ENCODE peak calls at places on chromosomes 3 and 15, in five cellular contexts. R, J, A, C and D are unnamed samples.
A peak's percentile ranks its signal among the peaks of the same experiment; 100 is the strongest.

GRCh38 chr3:57252404-57252803 is 24.9 kb downstream of the APPL1 start:
- DNase-seq in J (no peak), A (no peak), R (no peak), C (no peak), D (no peak)

GRCh38 chr3:113819866-113820265 is 18.7 kb upstream of the GRAMD1C start:
- DNase-seq in J (no peak), A (no peak), C (no peak), R (no peak), D (no peak)

GRCh38 chr3:13480340-13481318 is 523 bp downstream of the HDAC11 start:
- DNase-seq in R (peak; percentile 50), C (peak; percentile 51), A (peak; percentile 47), J (no peak), D (peak; percentile 15)

GRCh38 chr15:40867200-40867599 is 6.8 kb downstream of the RHOV start:
- DNase-seq in J (no peak), R (no peak), A (no peak), C (no peak), D (no peak)

GRCh38 chr15:50355612-50355905 is 561 bp upstream of the GABPB1 start:
- DNase-seq in J (no peak), C (no peak), R (no peak), A (no peak), D (no peak)

GRCh38 chr3:5731100-5731499 is 543.6 kb downstream of the EDEM1 start:
- DNase-seq in C (no peak), R (no peak), J (no peak), A (no peak), D (no peak)

GRCh38 chr3:149969110-149969944 is 1.4 kb downstream of the PFN2 start:
- DNase-seq in A (no peak), C (peak; percentile 88), J (peak; percentile 86), R (peak; percentile 31), D (no peak)

GRCh38 chr3:133956333-133956732 is 60.7 kb upstream of the RAB6B start:
- DNase-seq in R (no peak), A (no peak), J (no peak), C (no peak), D (no peak)

GRCh38 chr3:83649692-83650091 is 1309.1 kb upstream of the CADM2 start:
- DNase-seq in R (no peak), C (no peak), J (no peak), A (no peak), D (no peak)

GRCh38 chr3:9951962-9952805 is at the start of gene PRRT3:
- DNase-seq in C (peak; percentile 40), A (peak; percentile 69), R (peak; percentile 34), J (peak; percentile 44), D (peak; percentile 62)

GRCh38 chr3:48247401-48247807 is 6.5 kb downstream of the ZNF589 start:
- DNase-seq in R (no peak), C (no peak), A (no peak), J (peak; percentile 51), D (no peak)